ENCODE peak calls at places on chromosomes 2 and 18, in six cellular contexts. A is stimulated activated CD4-positive, alpha-beta T cell treated with anti-CD3 and anti-CD28 coated beads, Interleukin-1b, Interleukin-23, amount 100 ng/mL, for 1 hour; K is KBM-7; Z is HFFc6; Q is neural crest cell; X is anterior cingulate cortex. S is an unnamed sample.

GRCh38 chr2:86825020-86825727 is 34.5 kb upstream of the CD8A start:
- DNase-seq in A (no peak), Q (no peak), Z (no peak), K (no peak), X (no peak), S (no peak)

GRCh38 chr18:35875566-35875965 is 96.9 kb upstream of the RMP24 start:
- DNase-seq in K (no peak), Q (no peak), Z (peak; percentile 19), X (no peak), A (no peak), S (no peak)

GRCh38 chr2:72000110-72000509 is 147.6 kb downstream of the CYP26B1 start:
- DNase-seq in Z (no peak), A (no peak), Q (no peak), X (no peak), K (no peak), S (no peak)

GRCh38 chr2:1136071-1136470 is 185.4 kb downstream of the SNTG2 start:
- DNase-seq in A (no peak), Q (no peak), Z (no peak), X (no peak), K (no peak), S (no peak)

GRCh38 chr2:25127631-25128030 is 40.7 kb downstream of the POMC start:
- DNase-seq in X (peak; percentile 34), Z (peak; percentile 17), Q (no peak), A (no peak), K (no peak), S (no peak)

GRCh38 chr2:226136739-226137138 is 662.9 kb downstream of the IRS1 start:
- DNase-seq in K (peak; percentile 94), Z (no peak), X (no peak), Q (no peak), A (no peak), S (no peak)

GRCh38 chr2:64362562-64363026 is 91.4 kb upstream of the LGALSL start:
- DNase-seq in X (no peak), A (no peak), Z (no peak), Q (no peak), K (no peak), S (no peak)

GRCh38 chr2:10325278-10326145 is 22.8 kb downstream of the HPCAL1 start:
- DNase-seq in Z (no peak), Q (no peak), A (no peak), K (peak; percentile 45), X (no peak), S (no peak)

GRCh38 chr2:55096586-55096985 is 46.3 kb upstream of the RTN4 start:
- DNase-seq in K (no peak), Z (no peak), X (no peak), A (no peak), Q (no peak), S (no peak)

GRCh38 chr2:47152803-47153202 is 2.3 kb downstream of the STPG4 start:
- DNase-seq in Z (no peak), Q (no peak), X (no peak), K (no peak), A (no peak), S (no peak)

GRCh38 chr2:6909431-6910385 is 7.5 kb upstream of the RNF144A start:
- DNase-seq in A (no peak), X (no peak), K (peak; percentile 97), Z (no peak), Q (no peak), S (no peak)

GRCh38 chr2:205835251-205835900 is 153.1 kb downstream of the NRP2 start:
- DNase-seq in X (no peak), Q (no peak), K (no peak), A (no peak), Z (no peak), S (no peak)

GRCh38 chr2:16330012-16330411 is 335.6 kb downstream of the CYRIA start:
- DNase-seq in Q (peak; percentile 34), A (no peak), Z (no peak), X (no peak), K (no peak), S (no peak)

GRCh38 chr2:10901160-10901559 is 10.6 kb upstream of the KCNF1 start:
- DNase-seq in Q (no peak), K (no peak), A (no peak), Z (peak; percentile 39), X (no peak), S (no peak)

GRCh38 chr18:31424383-31424988 is 23.1 kb upstream of the DSG3 start:
- DNase-seq in Z (no peak), K (peak; percentile 50), Q (peak; percentile 41), A (no peak), X (no peak), S (no peak)

GRCh38 chr2:160214461-160215055 is 14.5 kb upstream of the ITGB6 start:
- DNase-seq in K (no peak), X (no peak), A (no peak), Q (no peak), Z (peak; percentile 83), S (no peak)

GRCh38 chr2:120881981-120882788 is 146.5 kb downstream of the GLI2 start:
- DNase-seq in Q (no peak), X (no peak), K (no peak), A (no peak), Z (no peak), S (no peak)

GRCh38 chr2:67526283-67526682 is 129.2 kb downstream of the ETAA1 start:
- DNase-seq in Z (peak; percentile 15), K (no peak), Q (no peak), X (no peak), A (no peak), S (no peak)

GRCh38 chr2:205731521-205731965 is 49.2 kb downstream of the NRP2 start:
- DNase-seq in A (no peak), K (no peak), X (no peak), Q (no peak), Z (peak; percentile 78), S (no peak)

GRCh38 chr2:16546128-16546754 is 119.4 kb downstream of the CYRIA start:
- DNase-seq in Z (no peak), K (peak; percentile 59), Q (peak; percentile 49), A (no peak), X (no peak), S (no peak)

GRCh38 chr18:3107740-3108151 is 94.8 kb upstream of the LPIN2 start:
- DNase-seq in Z (no peak), A (no peak), X (no peak), K (no peak), Q (no peak), S (no peak)

GRCh38 chr2:10120938-10121574 is 1.5 kb upstream of the RRM2 start:
- DNase-seq in A (no peak), X (no peak), Z (peak; percentile 24), Q (no peak), K (peak; percentile 56), S (no peak)

S was measured in nucleus accumbens.